ENCODE peak calls at places on chromosomes 6 and 20, in five cellular contexts. T, B, C, O and S are unnamed samples.

GRCh38 chr20:48295445-48295903 is 510.2 kb upstream of the SULF2 start:
- DNase-seq in C (peak; percentile 98), O (peak; percentile 99), B (peak; percentile 91), T (no peak), S (no peak)

GRCh38 chr6:27332692-27333641 is 20.9 kb upstream of the POM121L2 start:
- DNase-seq in C (peak; percentile 78), B (peak; percentile 18), O (peak; percentile 78), T (no peak), S (no peak)

GRCh38 chr20:47875302-47876025 is 90.2 kb upstream of the SULF2 start:
- DNase-seq in O (no peak), T (no peak), B (peak; percentile 43), C (peak; percentile 56), S (no peak)

GRCh38 chr20:32987044-32987825 is 17.0 kb downstream of the SUN5 start:
- DNase-seq in T (no peak), O (no peak), C (no peak), B (no peak), S (no peak)

GRCh38 chr6:48074368-48074767 is 36.6 kb downstream of the PTCHD4 start:
- DNase-seq in T (no peak), O (no peak), B (no peak), C (no peak), S (no peak)

GRCh38 chr6:112502348-112503130 is 155.4 kb downstream of the RFPL4B start:
- DNase-seq in O (peak; percentile 18), C (peak; percentile 27), T (no peak), B (peak; percentile 44), S (no peak)

GRCh38 chr6:167739721-167740475 is 86.8 kb upstream of the AFDN start:
- DNase-seq in C (no peak), T (no peak), O (no peak), B (no peak), S (no peak)

GRCh38 chr6:93972791-93973190 is 553.4 kb upstream of the EPHA7 start:
- DNase-seq in O (no peak), T (no peak), B (no peak), C (no peak), S (no peak)

GRCh38 chr20:58161192-58161591 is 67.3 kb downstream of the ANKRD60 start:
- DNase-seq in O (no peak), B (no peak), C (no peak), T (no peak), S (no peak)